ENCODE peak calls at places on chromosomes 7 and 10, in ten cellular contexts. D, P, T, G, V, H, X, W, Q and C are unnamed samples.

GRCh38 chr7:41134242-41134872 is 568.5 kb downstream of the INHBA start:
- DNase-seq in D (no peak), P (no peak), T (no peak), G (peak), V (no peak), H (no peak), X (no peak), W (no peak), Q (no peak), C (no peak)

GRCh38 chr7:155839461-155839860 is 27.2 kb upstream of the SHH start:
- DNase-seq in D (no peak), P (no peak), T (no peak), G (no peak), V (no peak), H (no peak), X (no peak), W (no peak), Q (no peak), C (no peak)

GRCh38 chr10:130963052-130963393 is 348.5 kb downstream of the TCERG1L start:
- DNase-seq in D (no peak), P (no peak), T (no peak), G (no peak), V (no peak), H (no peak), X (no peak), W (no peak), Q (no peak), C (no peak)

GRCh38 chr10:129961274-129961839 is 2.7 kb downstream of the EBF3 start:
- DNase-seq in D (no peak), P (no peak), T (no peak), G (no peak), V (no peak), H (no peak), X (no peak), W (no peak), Q (no peak), C (no peak)

GRCh38 chr7:121954803-121955202 is 81.8 kb downstream of the PTPRZ1 start:
- DNase-seq in D (no peak), P (no peak), T (no peak), G (peak), V (no peak), H (no peak), X (no peak), W (no peak), Q (no peak), C (no peak)

GRCh38 chr10:118045842-118046490 is 775 bp downstream of the RAB11FIP2 start:
- DNase-seq in D (peak), P (no peak), T (peak), G (peak), V (peak), H (peak), X (no peak), W (peak), Q (peak), C (peak)

GRCh38 chr7:155845226-155845625 is 33.0 kb upstream of the SHH start:
- DNase-seq in D (no peak), P (no peak), T (no peak), G (no peak), V (no peak), H (no peak), X (no peak), W (no peak), Q (no peak), C (no peak)

GRCh38 chr10:60718891-60719290 is 59.4 kb upstream of the CDK1 start:
- DNase-seq in D (no peak), P (no peak), T (no peak), G (no peak), V (no peak), H (no peak), X (no peak), W (no peak), Q (no peak), C (no peak)

GRCh38 chr7:134773164-134773563 is 6.3 kb upstream of the CALD1 start:
- DNase-seq in D (no peak), P (no peak), T (no peak), G (no peak), V (no peak), H (no peak), X (no peak), W (no peak), Q (no peak), C (no peak)

GRCh38 chr10:126062132-126063032 is 166.0 kb downstream of the FANK1 start:
- DNase-seq in D (peak), P (no peak), T (peak), G (peak), V (peak), H (peak), X (peak), W (peak), Q (no peak), C (peak)

DNA sequence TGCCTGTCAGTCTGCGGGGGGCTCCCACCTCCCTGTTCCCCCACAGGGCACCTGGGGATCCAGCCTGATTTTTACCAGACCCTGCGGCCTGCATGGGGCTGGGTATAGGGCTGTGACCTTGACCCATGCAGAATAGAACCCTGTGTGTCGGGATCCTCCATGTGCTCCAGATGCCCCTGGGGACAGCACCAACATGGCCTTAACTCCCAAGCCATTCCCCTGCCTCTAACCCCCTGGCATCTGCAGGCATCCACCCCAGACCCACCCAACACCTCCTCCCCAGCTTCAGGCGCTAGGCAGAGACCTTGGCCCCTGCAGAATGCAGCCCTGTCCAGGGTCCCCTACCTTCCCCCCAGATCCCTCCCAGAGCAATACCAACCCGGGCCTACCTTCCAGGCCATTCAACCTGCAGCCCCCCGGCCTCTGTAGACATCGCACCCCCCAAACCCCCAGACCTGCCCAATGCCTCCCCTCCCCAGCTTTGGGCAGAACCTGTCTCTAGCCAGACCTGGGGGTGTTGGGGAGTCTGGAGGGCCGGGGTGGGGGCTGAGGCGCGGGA is 770 bp upstream of the ELN start:
- DNase-seq in D (no peak), P (no peak), T (no peak), G (no peak), V (no peak), H (no peak), X (no peak), W (no peak), Q (no peak), C (no peak)
- TF ChIP-seq POLR2A in D (no peak), P (no peak), T (no peak), G (no peak), V (no peak), H (no peak), X (no peak), W (no peak), Q (no peak), C (no peak)

DNA sequence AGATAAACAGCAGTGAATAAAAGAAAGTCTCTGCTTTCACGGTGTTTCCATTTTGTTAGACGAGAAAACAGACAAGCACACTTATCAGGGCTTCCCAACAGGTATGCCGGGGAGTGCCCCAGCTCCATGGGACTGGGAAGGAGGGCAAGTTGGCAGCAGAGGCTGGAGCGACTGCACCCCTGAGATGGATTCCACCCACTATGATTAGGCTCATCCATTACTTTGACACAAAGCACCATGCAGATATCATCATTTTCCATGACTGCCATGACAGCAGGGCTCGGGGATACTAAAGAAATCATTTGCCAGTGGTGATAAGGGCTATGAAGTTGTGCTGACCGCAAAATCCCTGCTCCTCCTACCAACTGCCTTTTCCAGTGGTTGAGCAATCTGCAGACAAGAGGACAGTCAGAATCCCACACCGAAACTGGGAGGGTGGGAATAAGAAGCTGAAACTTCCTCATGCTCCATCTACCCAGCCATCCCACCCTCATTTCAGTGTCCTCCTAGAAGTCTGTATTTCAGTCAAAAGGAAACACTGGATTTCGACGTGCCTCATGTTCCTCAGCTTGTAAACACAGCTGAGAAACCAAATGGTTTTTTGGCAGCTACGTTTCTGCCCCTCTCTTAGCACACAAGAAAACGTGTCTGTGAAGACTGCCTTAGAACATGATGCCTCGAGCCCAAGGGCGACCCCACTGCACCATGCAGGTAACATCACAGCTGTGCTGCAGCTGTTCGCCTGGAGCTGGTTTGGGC is 15.5 kb downstream of the CREB3L2 start:
- DNase-seq in D (no peak), P (no peak), T (peak), G (peak), V (no peak), H (no peak), X (no peak), W (peak), Q (no peak), C (peak)
- TF ChIP-seq CTCF in D (no peak), P (no peak), T (no peak), G (no peak), V (no peak), H (no peak), X (no peak), W (no peak), Q (no peak), C (no peak)

GRCh38 chr10:3757250-3757637 is 27.8 kb downstream of the KLF6 start:
- DNase-seq in D (no peak), P (no peak), T (no peak), G (no peak), V (no peak), H (no peak), X (no peak), W (no peak), Q (no peak), C (no peak)

GRCh38 chr10:3757638-3758490 is 27.1 kb downstream of the KLF6 start:
- DNase-seq in D (no peak), P (no peak), T (no peak), G (no peak), V (no peak), H (no peak), X (no peak), W (no peak), Q (no peak), C (no peak)

GRCh38 chr10:3756360-3756740 is 28.7 kb downstream of the KLF6 start:
- DNase-seq in D (no peak), P (no peak), T (no peak), G (no peak), V (no peak), H (no peak), X (no peak), W (no peak), Q (no peak), C (no peak)

GRCh38 chr10:3754727-3755439 is 30.1 kb downstream of the KLF6 start:
- DNase-seq in D (no peak), P (no peak), T (no peak), G (peak), V (no peak), H (no peak), X (no peak), W (no peak), Q (no peak), C (no peak)

GRCh38 chr10:3755440-3756359 is 29.3 kb downstream of the KLF6 start:
- DNase-seq in D (no peak), P (no peak), T (no peak), G (peak), V (no peak), H (no peak), X (no peak), W (no peak), Q (no peak), C (no peak)
- H3K27ac ChIP-seq in D (no peak), P (no peak), T (peak), G (no peak), V (peak), H (no peak), X (no peak), W (no peak), Q (no peak), C (no peak)

GRCh38 chr7:1567893-1568292 is 1.9 kb downstream of the PSMG3 start:
- DNase-seq in D (no peak), P (no peak), T (no peak), G (peak), V (peak), H (no peak), X (no peak), W (no peak), Q (no peak), C (no peak)

GRCh38 chr7:1564603-1565022 is 5.2 kb downstream of the PSMG3 start:
- DNase-seq in D (no peak), P (no peak), T (no peak), G (no peak), V (no peak), H (no peak), X (no peak), W (no peak), Q (no peak), C (no peak)

GRCh38 chr7:1569016-1569415 is 816 bp downstream of the PSMG3 start:
- DNase-seq in D (no peak), P (no peak), T (no peak), G (peak), V (no peak), H (no peak), X (no peak), W (no peak), Q (no peak), C (no peak)

GRCh38 chr7:1567082-1567771 is 2.6 kb downstream of the PSMG3 start:
- DNase-seq in D (peak), P (no peak), T (no peak), G (peak), V (no peak), H (no peak), X (no peak), W (peak), Q (no peak), C (no peak)

GRCh38 chr7:1566687-1567081 is 3.1 kb downstream of the PSMG3 start:
- DNase-seq in D (peak), P (no peak), T (no peak), G (no peak), V (no peak), H (no peak), X (no peak), W (peak), Q (no peak), C (no peak)
- TF ChIP-seq POLR2A in D (no peak), P (no peak), T (no peak), G (no peak), V (no peak), H (no peak), X (no peak), W (no peak), Q (no peak), C (no peak)

GRCh38 chr7:64078699-64078994 is 33.4 kb downstream of the ZNF727 start:
- DNase-seq in D (no peak), P (no peak), T (no peak), G (no peak), V (no peak), H (no peak), X (no peak), W (no peak), Q (no peak), C (no peak)
- TF ChIP-seq CTCF in D (no peak), P (no peak), T (no peak), G (no peak), V (no peak), H (no peak), X (no peak), W (no peak), Q (no peak), C (no peak)

GRCh38 chr10:113060221-113061053 is 110.4 kb downstream of the TCF7L2 start:
- DNase-seq in D (peak), P (no peak), T (peak), G (no peak), V (peak), H (no peak), X (no peak), W (peak), Q (no peak), C (no peak)
- H3K27ac ChIP-seq in D (peak), P (no peak), T (peak), G (peak), V (peak), H (peak), X (peak), W (peak), Q (peak), C (peak)

DNA sequence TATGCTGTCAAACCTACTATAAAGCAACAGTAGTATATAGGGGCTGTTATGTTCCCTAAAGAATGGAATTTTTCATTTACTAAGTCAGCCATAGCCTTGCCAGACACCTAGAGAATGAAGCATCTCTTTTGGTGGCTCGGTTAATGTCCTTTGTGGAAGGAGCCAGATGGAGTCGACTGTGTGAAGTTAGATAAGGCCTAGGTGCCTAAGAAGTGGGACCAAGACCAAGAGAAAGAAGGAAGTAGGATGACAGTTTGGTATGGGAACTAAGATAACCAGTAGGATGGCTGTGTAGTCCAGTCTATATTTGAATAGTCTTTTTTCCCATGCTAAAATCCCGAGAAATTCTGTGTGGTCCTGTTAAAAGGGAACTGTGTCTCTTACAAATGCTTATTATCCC is 62.2 kb downstream of the REEP3 start:
- DNase-seq in D (no peak), P (no peak), T (no peak), G (no peak), V (no peak), H (no peak), X (no peak), W (no peak), Q (no peak), C (no peak)
- TF ChIP-seq POLR2A in D (no peak), P (no peak), T (no peak), G (no peak), V (no peak), H (no peak), X (no peak), W (no peak), Q (no peak), C (no peak)

DNA sequence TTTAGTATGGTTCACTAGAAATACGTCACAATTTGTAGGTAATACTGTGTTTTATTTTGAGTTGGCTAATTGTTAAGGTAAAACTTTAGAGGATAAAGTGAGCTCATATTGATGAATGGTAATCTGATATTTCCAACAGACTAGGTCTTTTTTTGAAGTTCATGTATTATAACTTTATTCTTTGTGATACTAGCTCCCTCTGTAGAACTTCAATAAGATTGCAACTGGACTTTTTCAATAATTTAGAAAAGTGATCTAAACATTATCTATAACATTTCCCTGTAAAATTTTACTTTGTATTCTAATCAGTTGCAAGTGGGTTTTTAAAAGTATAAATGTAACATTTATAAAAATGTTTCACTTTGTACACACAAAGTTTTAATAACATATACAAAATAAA is 83.5 kb downstream of the ADK start:
- DNase-seq in D (no peak), P (no peak), T (no peak), G (peak), V (no peak), H (no peak), X (no peak), W (no peak), Q (no peak), C (no peak)
- TF ChIP-seq CTCF in D (no peak), P (no peak), T (peak), G (peak), V (peak), H (peak), X (peak), W (peak), Q (peak), C (peak)

GRCh38 chr10:119237722-119238436 is 30.5 kb downstream of the GRK5 start:
- DNase-seq in D (no peak), P (no peak), T (no peak), G (peak), V (no peak), H (no peak), X (no peak), W (no peak), Q (no peak), C (no peak)

GRCh38 chr10:119233821-119234220 is 26.4 kb downstream of the GRK5 start:
- DNase-seq in D (no peak), P (no peak), T (no peak), G (peak), V (no peak), H (no peak), X (no peak), W (no peak), Q (no peak), C (no peak)

GRCh38 chr10:119235381-119235780 is 28.0 kb downstream of the GRK5 start:
- DNase-seq in D (peak), P (no peak), T (peak), G (peak), V (no peak), H (no peak), X (no peak), W (no peak), Q (no peak), C (no peak)

GRCh38 chr10:119231654-119232053 is 24.3 kb downstream of the GRK5 start:
- DNase-seq in D (no peak), P (no peak), T (no peak), G (no peak), V (no peak), H (no peak), X (no peak), W (no peak), Q (no peak), C (no peak)

DNA sequence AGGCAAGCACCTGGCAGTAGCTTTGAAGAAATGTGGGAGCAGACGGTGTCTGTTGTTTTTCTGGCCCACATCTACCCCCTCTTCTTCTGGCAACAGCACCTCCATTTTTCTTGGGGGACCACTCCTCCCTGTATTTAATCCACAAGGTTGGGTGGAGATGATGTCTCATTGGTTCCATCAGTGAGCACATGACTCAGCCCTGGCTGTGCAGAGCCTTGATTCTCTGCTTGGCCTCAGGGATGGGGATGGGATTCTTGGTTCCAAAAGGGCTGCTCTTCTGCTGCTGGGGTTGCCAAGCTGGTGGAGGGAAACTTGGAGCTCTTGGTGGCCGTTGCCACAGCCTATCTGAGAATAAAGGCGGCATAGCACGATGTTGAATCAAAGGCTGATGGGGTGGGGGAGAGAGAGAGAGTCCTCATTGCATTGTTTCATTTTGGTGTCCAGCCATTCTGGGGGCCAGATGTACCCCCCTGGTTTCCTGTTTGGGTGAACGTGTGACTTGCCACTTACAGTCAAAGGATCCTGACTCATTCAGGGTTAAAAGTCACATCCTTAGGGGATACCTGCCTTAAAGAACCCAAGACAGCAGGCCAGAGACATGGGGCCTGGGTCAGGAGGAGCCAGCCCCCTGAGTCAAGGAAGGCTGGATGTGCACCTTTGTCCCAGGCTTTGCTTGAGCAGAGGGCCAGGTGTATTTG is 25.9 kb downstream of the GRK5 start:
- DNase-seq in D (no peak), P (no peak), T (no peak), G (peak), V (no peak), H (no peak), X (no peak), W (no peak), Q (no peak), C (no peak)
- H3K27ac ChIP-seq in D (peak), P (no peak), T (peak), G (peak), V (peak), H (no peak), X (no peak), W (peak), Q (no peak), C (peak)